ENCODE peak calls at places on chromosomes 6 and 20, in six cellular contexts. One of them, this sample, is unnamed.

GRCh38 chr20:59010321-59010994 is 3.4 kb upstream of the CTSZ start:
- DNase-seq in heart left ventricle: peak; percentile 16
- DNase-seq in aorta: peak; percentile 36
- DNase-seq in adrenal gland: no peak
- DNase-seq in breast epithelium: no peak
- DNase-seq in CD4-positive, alpha-beta memory T cell: no peak
- DNase-seq in this sample: no peak

GRCh38 chr6:129364767-129365166 is 345.2 kb downstream of the ARHGAP18 start:
- DNase-seq in heart left ventricle: no peak
- DNase-seq in aorta: no peak
- DNase-seq in adrenal gland: no peak
- DNase-seq in breast epithelium: no peak
- DNase-seq in CD4-positive, alpha-beta memory T cell: no peak
- DNase-seq in this sample: no peak

GRCh38 chr6:45302832-45303231 is 25.3 kb upstream of the RUNX2 start:
- DNase-seq in heart left ventricle: no peak
- DNase-seq in aorta: no peak
- DNase-seq in adrenal gland: no peak
- DNase-seq in breast epithelium: no peak
- DNase-seq in CD4-positive, alpha-beta memory T cell: no peak
- DNase-seq in this sample: no peak

GRCh38 chr6:47197672-47198640 is 111.7 kb downstream of the TNFRSF21 start:
- DNase-seq in heart left ventricle: no peak
- DNase-seq in aorta: no peak
- DNase-seq in adrenal gland: no peak
- DNase-seq in breast epithelium: no peak
- DNase-seq in CD4-positive, alpha-beta memory T cell: no peak
- DNase-seq in this sample: no peak

GRCh38 chr20:9071976-9072726 is 3.3 kb downstream of the PLCB4 start:
- DNase-seq in heart left ventricle: no peak
- DNase-seq in aorta: no peak
- DNase-seq in adrenal gland: no peak
- DNase-seq in breast epithelium: no peak
- DNase-seq in CD4-positive, alpha-beta memory T cell: no peak
- DNase-seq in this sample: no peak

GRCh38 chr20:52049001-52049731 is 142.4 kb downstream of the ZFP64 start:
- DNase-seq in heart left ventricle: no peak
- DNase-seq in aorta: no peak
- DNase-seq in adrenal gland: no peak
- DNase-seq in breast epithelium: no peak
- DNase-seq in CD4-positive, alpha-beta memory T cell: no peak
- DNase-seq in this sample: no peak

GRCh38 chr20:22692119-22692475 is 107.7 kb upstream of the FOXA2 start:
- DNase-seq in heart left ventricle: no peak
- DNase-seq in aorta: no peak
- DNase-seq in adrenal gland: no peak
- DNase-seq in breast epithelium: no peak
- DNase-seq in CD4-positive, alpha-beta memory T cell: no peak
- DNase-seq in this sample: no peak

GRCh38 chr6:137892271-137892708 is 25.2 kb downstream of the TNFAIP3 start:
- DNase-seq in heart left ventricle: no peak
- DNase-seq in aorta: no peak
- DNase-seq in adrenal gland: no peak
- DNase-seq in breast epithelium: no peak
- DNase-seq in CD4-positive, alpha-beta memory T cell: no peak
- DNase-seq in this sample: no peak

GRCh38 chr6:3518356-3518841 is 61.5 kb upstream of the SLC22A23 start:
- DNase-seq in heart left ventricle: no peak
- DNase-seq in aorta: no peak
- DNase-seq in adrenal gland: peak; percentile 21
- DNase-seq in breast epithelium: peak; percentile 76
- DNase-seq in CD4-positive, alpha-beta memory T cell: no peak
- DNase-seq in this sample: no peak

GRCh38 chr6:121686611-121687023 is 251.2 kb downstream of the GJA1 start:
- DNase-seq in heart left ventricle: no peak
- DNase-seq in aorta: peak; percentile 73
- DNase-seq in adrenal gland: no peak
- DNase-seq in breast epithelium: no peak
- DNase-seq in CD4-positive, alpha-beta memory T cell: no peak
- DNase-seq in this sample: no peak

GRCh38 chr20:36318166-36318565 is 12.0 kb downstream of the DLGAP4 start:
- DNase-seq in heart left ventricle: no peak
- DNase-seq in aorta: peak; percentile 60
- DNase-seq in adrenal gland: no peak
- DNase-seq in breast epithelium: no peak
- DNase-seq in CD4-positive, alpha-beta memory T cell: no peak
- DNase-seq in this sample: no peak

GRCh38 chr20:22339091-22339881 is 245.1 kb downstream of the FOXA2 start:
- DNase-seq in heart left ventricle: no peak
- DNase-seq in aorta: no peak
- DNase-seq in adrenal gland: peak; percentile 43
- DNase-seq in breast epithelium: no peak
- DNase-seq in CD4-positive, alpha-beta memory T cell: no peak
- DNase-seq in this sample: peak; percentile 18

GRCh38 chr6:42507901-42508300 is 55.9 kb upstream of the UBR2 start:
- DNase-seq in heart left ventricle: no peak
- DNase-seq in aorta: no peak
- DNase-seq in adrenal gland: no peak
- DNase-seq in breast epithelium: no peak
- DNase-seq in CD4-positive, alpha-beta memory T cell: no peak
- DNase-seq in this sample: no peak

GRCh38 chr6:110355031-110355430 is 3.1 kb downstream of the METTL24 start:
- DNase-seq in heart left ventricle: no peak
- DNase-seq in aorta: no peak
- DNase-seq in adrenal gland: no peak
- DNase-seq in breast epithelium: no peak
- DNase-seq in CD4-positive, alpha-beta memory T cell: no peak
- DNase-seq in this sample: no peak

GRCh38 chr20:38295811-38296210 is 8.1 kb upstream of the BPI start:
- DNase-seq in heart left ventricle: no peak
- DNase-seq in aorta: no peak
- DNase-seq in adrenal gland: no peak
- DNase-seq in breast epithelium: no peak
- DNase-seq in CD4-positive, alpha-beta memory T cell: no peak
- DNase-seq in this sample: no peak

GRCh38 chr20:36542019-36542488 is 735 bp downstream of the MYL9 start:
- DNase-seq in heart left ventricle: peak; percentile 69
- DNase-seq in aorta: peak; percentile 82
- DNase-seq in adrenal gland: peak; percentile 71
- DNase-seq in breast epithelium: no peak
- DNase-seq in CD4-positive, alpha-beta memory T cell: no peak
- DNase-seq in this sample: no peak

GRCh38 chr6:111603648-111604047 is 2.0 kb downstream of the TRAF3IP2 start:
- DNase-seq in heart left ventricle: no peak
- DNase-seq in aorta: no peak
- DNase-seq in adrenal gland: no peak
- DNase-seq in breast epithelium: no peak
- DNase-seq in CD4-positive, alpha-beta memory T cell: no peak
- DNase-seq in this sample: no peak

GRCh38 chr6:129586815-129587214 is 123.2 kb downstream of the ARHGAP18 start:
- DNase-seq in heart left ventricle: no peak
- DNase-seq in aorta: no peak
- DNase-seq in adrenal gland: no peak
- DNase-seq in breast epithelium: no peak
- DNase-seq in CD4-positive, alpha-beta memory T cell: no peak
- DNase-seq in this sample: no peak

GRCh38 chr6:17268114-17268513 is 13.0 kb upstream of the RBM24 start:
- DNase-seq in heart left ventricle: no peak
- DNase-seq in aorta: no peak
- DNase-seq in adrenal gland: no peak
- DNase-seq in breast epithelium: no peak
- DNase-seq in CD4-positive, alpha-beta memory T cell: no peak
- DNase-seq in this sample: no peak

GRCh38 chr20:46213946-46214830 is 94.1 kb downstream of the CDH22 start:
- DNase-seq in heart left ventricle: no peak
- DNase-seq in aorta: peak; percentile 70
- DNase-seq in adrenal gland: no peak
- DNase-seq in breast epithelium: no peak
- DNase-seq in CD4-positive, alpha-beta memory T cell: no peak
- DNase-seq in this sample: no peak

GRCh38 chr20:3603108-3603507 is 60.1 kb downstream of the GFRA4 start:
- DNase-seq in heart left ventricle: no peak
- DNase-seq in aorta: no peak
- DNase-seq in adrenal gland: no peak
- DNase-seq in breast epithelium: no peak
- DNase-seq in CD4-positive, alpha-beta memory T cell: no peak
- DNase-seq in this sample: no peak

GRCh38 chr6:148570456-148570855 is 176.4 kb upstream of the UST start:
- DNase-seq in heart left ventricle: no peak
- DNase-seq in aorta: no peak
- DNase-seq in adrenal gland: no peak
- DNase-seq in breast epithelium: no peak
- DNase-seq in CD4-positive, alpha-beta memory T cell: no peak
- DNase-seq in this sample: no peak

GRCh38 chr20:25310268-25310920 is 62.5 kb downstream of the PYGB start:
- DNase-seq in heart left ventricle: peak; percentile 48
- DNase-seq in aorta: peak; percentile 78
- DNase-seq in adrenal gland: peak; percentile 74
- DNase-seq in breast epithelium: no peak
- DNase-seq in CD4-positive, alpha-beta memory T cell: peak; percentile 24
- DNase-seq in this sample: peak; percentile 12

GRCh38 chr20:59020938-59021551 is 1.8 kb downstream of the TUBB1 start:
- DNase-seq in heart left ventricle: no peak
- DNase-seq in aorta: no peak
- DNase-seq in adrenal gland: no peak
- DNase-seq in breast epithelium: no peak
- DNase-seq in CD4-positive, alpha-beta memory T cell: no peak
- DNase-seq in this sample: no peak

GRCh38 chr6:39930540-39930939 is 3.7 kb downstream of the MOCS1 start:
- DNase-seq in heart left ventricle: no peak
- DNase-seq in aorta: no peak
- DNase-seq in adrenal gland: no peak
- DNase-seq in breast epithelium: no peak
- DNase-seq in CD4-positive, alpha-beta memory T cell: no peak
- DNase-seq in this sample: no peak

GRCh38 chr6:73666393-73666792 is 12.6 kb upstream of the SLC17A5 start:
- DNase-seq in heart left ventricle: no peak
- DNase-seq in aorta: no peak
- DNase-seq in adrenal gland: no peak
- DNase-seq in breast epithelium: no peak
- DNase-seq in CD4-positive, alpha-beta memory T cell: no peak
- DNase-seq in this sample: no peak
- H3K27ac ChIP-seq in heart left ventricle: no peak overlapping the region
- H3K27ac ChIP-seq in aorta: no peak overlapping the region
- H3K27ac ChIP-seq in adrenal gland: no peak overlapping the region
- H3K27ac ChIP-seq in breast epithelium: no peak overlapping the region
- H3K27ac ChIP-seq in CD4-positive, alpha-beta memory T cell: no peak overlapping the region
- H3K27ac ChIP-seq in this sample: no peak overlapping the region

DNA sequence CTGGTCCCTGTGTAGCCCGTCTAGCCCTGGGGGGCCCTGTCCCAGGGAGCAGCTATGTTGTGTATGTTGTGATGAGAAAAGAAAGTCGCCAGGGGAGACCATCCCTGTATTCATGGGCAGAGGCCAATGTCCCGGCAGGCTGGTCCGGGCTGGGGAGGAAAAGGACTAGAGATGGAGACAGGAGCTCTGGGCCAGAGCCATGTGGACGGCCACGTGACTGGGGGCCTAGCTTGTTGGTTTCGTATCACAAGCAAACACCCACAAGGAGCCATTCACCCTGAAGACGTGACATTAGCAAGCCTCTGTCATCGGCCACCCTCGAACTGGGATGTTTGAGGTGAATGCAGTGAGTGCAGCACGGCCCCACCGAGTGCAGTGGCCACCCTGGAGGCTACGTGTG is 2.9 kb upstream of the HRH3 start:
- DNase-seq in heart left ventricle: no peak
- DNase-seq in aorta: no peak
- DNase-seq in adrenal gland: no peak
- DNase-seq in breast epithelium: no peak
- DNase-seq in CD4-positive, alpha-beta memory T cell: no peak
- DNase-seq in this sample: no peak
- H3K27me3 ChIP-seq in heart left ventricle: peaks cover 60% of the 10 kb centered on the region
- H3K27me3 ChIP-seq in aorta: no peaks in the 10 kb centered on the region
- H3K27me3 ChIP-seq in adrenal gland: peaks cover 20% of the 10 kb centered on the region
- H3K27me3 ChIP-seq in breast epithelium: no peaks in the 10 kb centered on the region
- H3K27me3 ChIP-seq in CD4-positive, alpha-beta memory T cell: peaks cover 22% of the 10 kb centered on the region
- H3K27me3 ChIP-seq in this sample: peaks cover 27% of the 10 kb centered on the region

GRCh38 chr20:19773471-19773870 is 15.4 kb downstream of the RIN2 start:
- DNase-seq in heart left ventricle: no peak
- DNase-seq in aorta: no peak
- DNase-seq in adrenal gland: no peak
- DNase-seq in breast epithelium: no peak
- DNase-seq in CD4-positive, alpha-beta memory T cell: no peak
- DNase-seq in this sample: no peak

GRCh38 chr20:19777311-19777710 is 19.3 kb downstream of the RIN2 start:
- DNase-seq in heart left ventricle: no peak
- DNase-seq in aorta: no peak
- DNase-seq in adrenal gland: no peak
- DNase-seq in breast epithelium: no peak
- DNase-seq in CD4-positive, alpha-beta memory T cell: no peak
- DNase-seq in this sample: no peak

GRCh38 chr20:19771031-19771430 is 13.0 kb downstream of the RIN2 start:
- DNase-seq in heart left ventricle: no peak
- DNase-seq in aorta: no peak
- DNase-seq in adrenal gland: no peak
- DNase-seq in breast epithelium: no peak
- DNase-seq in CD4-positive, alpha-beta memory T cell: no peak
- DNase-seq in this sample: no peak

GRCh38 chr20:19775353-19776201 is 17.5 kb downstream of the RIN2 start:
- DNase-seq in heart left ventricle: no peak
- DNase-seq in aorta: no peak
- DNase-seq in adrenal gland: no peak
- DNase-seq in breast epithelium: no peak
- DNase-seq in CD4-positive, alpha-beta memory T cell: no peak
- DNase-seq in this sample: no peak

DNA sequence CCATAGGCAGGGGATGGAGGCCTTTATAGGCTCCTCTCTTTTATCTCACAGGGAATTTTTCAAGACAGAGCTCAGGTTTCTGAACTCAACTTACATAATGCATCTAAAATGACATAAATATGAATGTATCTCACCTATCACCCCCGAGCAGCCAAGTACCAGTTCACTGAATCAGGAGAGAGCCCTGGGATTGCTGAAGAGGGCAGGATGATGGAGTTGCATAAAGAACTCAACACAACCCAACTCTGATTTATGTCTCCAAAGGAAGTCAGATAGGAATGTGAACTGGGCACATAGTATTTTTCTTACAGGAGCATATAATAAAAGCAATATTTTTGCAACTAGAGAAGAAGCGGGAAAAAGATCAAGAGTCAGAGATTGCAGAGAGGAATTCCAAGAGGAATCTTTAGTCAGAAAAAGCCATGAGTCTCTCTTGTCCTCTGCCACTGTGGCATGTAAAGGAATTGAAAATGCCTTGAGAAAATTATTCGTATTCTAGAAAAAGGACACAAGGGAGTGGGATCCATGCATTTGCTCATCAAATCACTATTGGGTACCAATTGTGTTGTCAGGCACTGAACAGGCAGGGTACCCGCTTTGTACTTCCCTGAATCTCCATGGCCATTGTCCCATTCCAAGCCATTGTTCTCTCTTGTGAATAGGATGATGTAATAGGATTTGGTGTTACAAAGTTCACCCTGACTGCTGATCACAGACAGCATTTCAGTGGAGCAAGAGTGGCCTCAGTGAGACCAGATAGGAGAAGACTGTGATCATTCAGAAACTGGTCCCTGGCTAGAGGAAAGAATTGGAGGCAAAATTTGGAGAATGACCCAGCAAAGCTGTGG is 16.3 kb downstream of the RIN2 start:
- DNase-seq in heart left ventricle: no peak
- DNase-seq in aorta: no peak
- DNase-seq in adrenal gland: no peak
- DNase-seq in breast epithelium: no peak
- DNase-seq in CD4-positive, alpha-beta memory T cell: no peak
- DNase-seq in this sample: no peak
- H3K27ac ChIP-seq in heart left ventricle: peak overlapping the region; percentile 10
- H3K27ac ChIP-seq in aorta: no peak overlapping the region
- H3K27ac ChIP-seq in adrenal gland: no peak overlapping the region
- H3K27ac ChIP-seq in breast epithelium: no peak overlapping the region
- H3K27ac ChIP-seq in CD4-positive, alpha-beta memory T cell: no peak overlapping the region
- H3K27ac ChIP-seq in this sample: no peak overlapping the region

GRCh38 chr6:168093071-168093505 is 14.1 kb upstream of the FRMD1 start:
- DNase-seq in heart left ventricle: no peak
- DNase-seq in aorta: peak; percentile 72
- DNase-seq in adrenal gland: no peak
- DNase-seq in breast epithelium: no peak
- DNase-seq in CD4-positive, alpha-beta memory T cell: no peak
- DNase-seq in this sample: no peak
- H3K27me3 ChIP-seq in heart left ventricle: no peaks in the 10 kb centered on the region
- H3K27me3 ChIP-seq in aorta: no peaks in the 10 kb centered on the region
- H3K27me3 ChIP-seq in adrenal gland: no peaks in the 10 kb centered on the region
- H3K27me3 ChIP-seq in breast epithelium: no peaks in the 10 kb centered on the region
- H3K27me3 ChIP-seq in CD4-positive, alpha-beta memory T cell: no peaks in the 10 kb centered on the region
- H3K27me3 ChIP-seq in this sample: no peaks in the 10 kb centered on the region